ENCODE peak calls at places on chromosomes 4 and X, in eight cellular contexts. G is mucosa of descending colon, D is cardiac fibroblast, M is GM12865, V is endothelial cell, S is kidney, C is fibroblast of the aortic adventitia, U is lower lobe of right lung. O is an unnamed sample.

GRCh38 chr4:129240816-129241215 is 144.9 kb downstream of the C4orf33 start:
- DNase-seq in G (peak), D (no peak), M (no peak), V (no peak), S (no peak), C (no peak), U (no peak), O (no peak)

GRCh38 chr4:128606173-128606572 is 203.3 kb upstream of the JADE1 start:
- DNase-seq in G (no peak), D (no peak), M (no peak), V (no peak), S (no peak), C (peak), U (no peak), O (no peak)

GRCh38 chrX:30577362-30577961 is at the start of gene TASL:
- DNase-seq in G (peak), D (no peak), M (peak), V (no peak), S (no peak), C (no peak), U (peak), O (no peak)

GRCh38 chr4:48722509-48723446 is 57.3 kb downstream of the FRYL start:
- DNase-seq in G (no peak), D (peak), M (no peak), V (no peak), S (no peak), C (peak), U (no peak), O (no peak)

GRCh38 chr4:149754526-149754925 is 61.1 kb downstream of the IQCM start:
- DNase-seq in G (no peak), D (peak), M (no peak), V (no peak), S (no peak), C (peak), U (no peak), O (no peak)

GRCh38 chrX:22041931-22042530 is 9.9 kb downstream of the PHEX start:
- DNase-seq in G (no peak), D (no peak), M (no peak), V (no peak), S (no peak), C (no peak), U (no peak), O (peak)

GRCh38 chrX:136694491-136695087 is 46.6 kb downstream of the CD40LG start:
- DNase-seq in G (no peak), D (peak), M (peak), V (no peak), S (no peak), C (peak), U (no peak), O (peak)

GRCh38 chr4:80840396-80840795 is 190.1 kb upstream of the BMP3 start:
- DNase-seq in G (no peak), D (no peak), M (no peak), V (no peak), S (no peak), C (peak), U (no peak), O (no peak)

GRCh38 chr4:158996669-158997074 is 106.2 kb upstream of the RAPGEF2 start:
- DNase-seq in G (no peak), D (peak), M (no peak), V (no peak), S (no peak), C (peak), U (no peak), O (no peak)

GRCh38 chrX:47501226-47502071 is 18.4 kb upstream of the ZNF41 start:
- DNase-seq in G (no peak), D (peak), M (peak), V (no peak), S (no peak), C (peak), U (no peak), O (no peak)

GRCh38 chrX:23849241-23849640 is 58.5 kb downstream of the APOO start:
- DNase-seq in G (no peak), D (no peak), M (no peak), V (no peak), S (no peak), C (no peak), U (no peak), O (no peak)

GRCh38 chr4:179738822-179739221 is 2296.6 kb upstream of the AGA start:
- DNase-seq in G (no peak), D (no peak), M (no peak), V (no peak), S (no peak), C (no peak), U (no peak), O (no peak)

GRCh38 chr4:33411182-33411581 is 2691.0 kb downstream of the PCDH7 start:
- DNase-seq in G (no peak), D (peak), M (no peak), V (no peak), S (no peak), C (peak), U (no peak), O (no peak)

GRCh38 chrX:14913241-14913640 is 40.0 kb downstream of the MOSPD2 start:
- DNase-seq in G (no peak), D (peak), M (no peak), V (no peak), S (no peak), C (peak), U (no peak), O (no peak)

GRCh38 chr4:82352118-82352824 is 21.5 kb downstream of the HNRNPD start:
- DNase-seq in G (no peak), D (no peak), M (no peak), V (no peak), S (no peak), C (no peak), U (no peak), O (no peak)

GRCh38 chrX:31543565-31544125 is 471.8 kb upstream of the FTHL17 start:
- DNase-seq in G (no peak), D (no peak), M (no peak), V (no peak), S (no peak), C (peak), U (no peak), O (no peak)

GRCh38 chr4:24971192-24971591 is 58.4 kb upstream of the CCDC149 start:
- DNase-seq in G (no peak), D (no peak), M (no peak), V (no peak), S (peak), C (no peak), U (no peak), O (no peak)

GRCh38 chr4:1721666-1722550 is 587 bp downstream of the TACC3 start:
- DNase-seq in G (peak), D (no peak), M (no peak), V (no peak), S (peak), C (no peak), U (peak), O (no peak)

GRCh38 chr4:75919914-75920313 is 17.7 kb upstream of the PPEF2 start:
- DNase-seq in G (peak), D (peak), M (no peak), V (no peak), S (no peak), C (peak), U (no peak), O (no peak)

GRCh38 chr4:140153419-140153743 is 603 bp downstream of the MAML3 start:
- DNase-seq in G (no peak), D (no peak), M (no peak), V (no peak), S (no peak), C (no peak), U (no peak), O (no peak)

GRCh38 chr4:186472948-186473347 is 82.4 kb downstream of the MTNR1A start:
- DNase-seq in G (no peak), D (peak), M (no peak), V (no peak), S (no peak), C (peak), U (no peak), O (peak)

GRCh38 chr4:164571593-164572385 is 182.1 kb upstream of the SMIM31 start:
- DNase-seq in G (no peak), D (no peak), M (no peak), V (no peak), S (no peak), C (peak), U (no peak), O (no peak)

GRCh38 chrX:259692-260355 is 21.4 kb upstream of the PLCXD1 start:
- DNase-seq in G (no peak), D (no peak), M (no peak), V (no peak), S (peak), C (no peak), U (peak), O (no peak)

GRCh38 chrX:24146283-24146865 is 3.2 kb upstream of the ZFX start:
- DNase-seq in G (no peak), D (no peak), M (no peak), V (no peak), S (no peak), C (no peak), U (no peak), O (no peak)

GRCh38 chr4:182306792-182307507 is 63.7 kb downstream of the TENM3 start:
- DNase-seq in G (no peak), D (peak), M (peak), V (no peak), S (no peak), C (no peak), U (no peak), O (no peak)

GRCh38 chrX:119579414-119579813 is 5.1 kb downstream of the UBE2A start:
- DNase-seq in G (no peak), D (no peak), M (no peak), V (no peak), S (no peak), C (no peak), U (no peak), O (no peak)

GRCh38 chr4:88188738-88189417 is 30.4 kb upstream of the ABCG2 start:
- DNase-seq in G (no peak), D (no peak), M (no peak), V (no peak), S (no peak), C (no peak), U (no peak), O (no peak)

GRCh38 chr4:94306713-94307112 is 35.9 kb downstream of the HPGDS start:
- DNase-seq in G (no peak), D (peak), M (no peak), V (no peak), S (no peak), C (no peak), U (no peak), O (no peak)

GRCh38 chrX:153643431-153644351 is 3.3 kb upstream of the DUSP9 start:
- DNase-seq in G (no peak), D (no peak), M (no peak), V (no peak), S (peak), C (no peak), U (no peak), O (peak)

GRCh38 chr4:168514249-168514852 is 17.5 kb downstream of the PALLD start:
- DNase-seq in G (peak), D (peak), M (peak), V (no peak), S (no peak), C (peak), U (no peak), O (no peak)

GRCh38 chr4:8537041-8537461 is 43.1 kb upstream of the GPR78 start:
- DNase-seq in G (peak), D (peak), M (peak), V (no peak), S (no peak), C (peak), U (no peak), O (no peak)

GRCh38 chr4:10118355-10119004 is 1.9 kb upstream of the WDR1 start:
- DNase-seq in G (no peak), D (no peak), M (no peak), V (no peak), S (no peak), C (no peak), U (no peak), O (no peak)

GRCh38 chrX:70026112-70026850 is 23.5 kb downstream of the AWAT2 start:
- DNase-seq in G (no peak), D (peak), M (no peak), V (no peak), S (no peak), C (peak), U (no peak), O (no peak)

GRCh38 chr4:88765729-88766128 is 68.1 kb upstream of the NAP1L5 start:
- DNase-seq in G (no peak), D (peak), M (no peak), V (no peak), S (no peak), C (peak), U (no peak), O (no peak)

GRCh38 chrX:145817666-145818521 is at the start of gene SLITRK2:
- DNase-seq in G (no peak), D (no peak), M (no peak), V (peak), S (peak), C (no peak), U (no peak), O (peak)

GRCh38 chr4:10386044-10386443 is 71.2 kb downstream of the ZNF518B start:
- DNase-seq in G (no peak), D (no peak), M (no peak), V (no peak), S (no peak), C (no peak), U (no peak), O (no peak)

GRCh38 chr4:2243682-2244380 is 1.9 kb upstream of the HAUS3 start:
- DNase-seq in G (no peak), D (peak), M (peak), V (no peak), S (peak), C (peak), U (peak), O (peak)

GRCh38 chr4:166501941-166502382 is 628.9 kb downstream of the TLL1 start:
- DNase-seq in G (no peak), D (peak), M (peak), V (peak), S (no peak), C (peak), U (no peak), O (peak)

DNA sequence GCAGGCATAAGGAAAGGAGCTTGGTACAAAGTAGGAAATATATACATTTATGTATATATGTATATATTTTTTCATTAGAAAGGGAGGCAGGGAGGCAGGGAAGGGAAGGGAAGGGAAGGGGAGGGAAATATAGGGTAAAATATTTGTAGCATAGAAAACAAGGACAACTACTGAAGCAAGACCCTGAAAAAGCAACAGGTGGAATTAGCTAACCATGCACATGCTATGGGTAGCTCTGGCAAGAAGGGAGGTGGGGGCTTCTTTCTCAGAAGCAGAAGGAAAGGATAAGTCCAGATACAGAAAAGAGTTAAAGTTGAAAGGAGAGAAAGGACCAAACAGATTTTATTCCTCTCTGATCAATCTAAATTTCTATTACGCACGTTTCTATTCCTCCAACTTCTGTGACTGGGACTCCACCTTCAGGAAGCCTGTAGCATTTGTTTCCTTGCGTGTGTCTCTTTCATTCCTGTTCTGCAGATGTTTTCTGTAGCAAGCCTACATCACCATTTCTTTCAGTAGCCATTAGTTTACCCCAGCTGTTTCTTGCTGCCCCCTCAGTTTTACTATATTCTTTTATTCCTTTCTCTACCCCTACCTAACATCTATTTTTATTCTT is 82.9 kb downstream of the OR13H1 start:
- DNase-seq in G (no peak), D (peak), M (no peak), V (peak), S (no peak), C (peak), U (no peak), O (no peak)
- TF ChIP-seq CTCF in G (no peak), D (peak), M (no peak), V (no peak), S (no peak), C (peak), U (no peak), O (peak)

GRCh38 chr4:4595252-4595651 is 53.4 kb upstream of the STX18 start:
- DNase-seq in G (no peak), D (no peak), M (no peak), V (no peak), S (no peak), C (no peak), U (no peak), O (no peak)
- TF ChIP-seq CTCF in G (no peak), D (peak), M (no peak), V (peak), S (no peak), C (peak), U (no peak), O (no peak)

GRCh38 chrX:92231391-92231790 is 452.2 kb downstream of the PCDH11X start:
- DNase-seq in G (no peak), D (no peak), M (no peak), V (no peak), S (no peak), C (no peak), U (no peak), O (no peak)

GRCh38 chrX:92230628-92231027 is 451.5 kb downstream of the PCDH11X start:
- DNase-seq in G (no peak), D (no peak), M (no peak), V (no peak), S (no peak), C (no peak), U (no peak), O (no peak)

GRCh38 chrX:92232182-92232581 is 453.0 kb downstream of the PCDH11X start:
- DNase-seq in G (no peak), D (no peak), M (no peak), V (peak), S (no peak), C (no peak), U (no peak), O (no peak)
- TF ChIP-seq CTCF in G (no peak), D (no peak), M (peak), V (peak), S (no peak), C (peak), U (no peak), O (peak)

GRCh38 chr4:26474551-26474950 is 15.7 kb downstream of the CCKAR start:
- DNase-seq in G (no peak), D (no peak), M (no peak), V (no peak), S (no peak), C (no peak), U (no peak), O (no peak)
- TF ChIP-seq CTCF in G (no peak), D (no peak), M (no peak), V (no peak), S (no peak), C (no peak), U (no peak), O (no peak)

GRCh38 chr4:174156239-174156826 is 127.1 kb downstream of the FBXO8 start:
- DNase-seq in G (no peak), D (peak), M (peak), V (no peak), S (no peak), C (peak), U (no peak), O (no peak)
- TF ChIP-seq CTCF in G (no peak), D (peak), M (peak), V (peak), S (peak), C (peak), U (peak), O (peak)

GRCh38 chr4:56690393-56690971 is 9.4 kb upstream of the HOPX start:
- DNase-seq in G (no peak), D (no peak), M (no peak), V (no peak), S (no peak), C (no peak), U (no peak), O (no peak)
- TF ChIP-seq CTCF in G (no peak), D (no peak), M (no peak), V (no peak), S (no peak), C (no peak), U (no peak), O (no peak)

GRCh38 chr4:15396157-15396800 is 31.6 kb upstream of the C1QTNF7 start:
- DNase-seq in G (peak), D (peak), M (peak), V (peak), S (peak), C (peak), U (peak), O (peak)
- TF ChIP-seq CTCF in G (peak), D (peak), M (peak), V (peak), S (peak), C (peak), U (peak), O (peak)

GRCh38 chr4:97910005-97910404 is 233.3 kb downstream of the STPG2 start:
- DNase-seq in G (no peak), D (no peak), M (no peak), V (no peak), S (peak), C (no peak), U (no peak), O (no peak)
- TF ChIP-seq CTCF in G (no peak), D (peak), M (no peak), V (peak), S (no peak), C (no peak), U (no peak), O (no peak)

GRCh38 chr4:74158561-74159396 is 861 bp downstream of the MTHFD2L start:
- DNase-seq in G (no peak), D (peak), M (peak), V (no peak), S (no peak), C (peak), U (no peak), O (no peak)

GRCh38 chr4:74157116-74157742 is 689 bp upstream of the MTHFD2L start:
- DNase-seq in G (no peak), D (peak), M (no peak), V (no peak), S (no peak), C (peak), U (no peak), O (no peak)

GRCh38 chr4:74159397-74159709 is 1.4 kb downstream of the MTHFD2L start:
- DNase-seq in G (no peak), D (no peak), M (no peak), V (no peak), S (no peak), C (no peak), U (no peak), O (no peak)

GRCh38 chr4:74156521-74156920 is 1.4 kb upstream of the MTHFD2L start:
- DNase-seq in G (no peak), D (peak), M (no peak), V (no peak), S (no peak), C (no peak), U (no peak), O (no peak)

GRCh38 chr4:74157743-74158560 is at the start of gene MTHFD2L:
- DNase-seq in G (peak), D (peak), M (peak), V (peak), S (peak), C (peak), U (peak), O (peak)
- TF ChIP-seq CTCF in G (no peak), D (no peak), M (no peak), V (no peak), S (no peak), C (no peak), U (no peak), O (no peak)

DNA sequence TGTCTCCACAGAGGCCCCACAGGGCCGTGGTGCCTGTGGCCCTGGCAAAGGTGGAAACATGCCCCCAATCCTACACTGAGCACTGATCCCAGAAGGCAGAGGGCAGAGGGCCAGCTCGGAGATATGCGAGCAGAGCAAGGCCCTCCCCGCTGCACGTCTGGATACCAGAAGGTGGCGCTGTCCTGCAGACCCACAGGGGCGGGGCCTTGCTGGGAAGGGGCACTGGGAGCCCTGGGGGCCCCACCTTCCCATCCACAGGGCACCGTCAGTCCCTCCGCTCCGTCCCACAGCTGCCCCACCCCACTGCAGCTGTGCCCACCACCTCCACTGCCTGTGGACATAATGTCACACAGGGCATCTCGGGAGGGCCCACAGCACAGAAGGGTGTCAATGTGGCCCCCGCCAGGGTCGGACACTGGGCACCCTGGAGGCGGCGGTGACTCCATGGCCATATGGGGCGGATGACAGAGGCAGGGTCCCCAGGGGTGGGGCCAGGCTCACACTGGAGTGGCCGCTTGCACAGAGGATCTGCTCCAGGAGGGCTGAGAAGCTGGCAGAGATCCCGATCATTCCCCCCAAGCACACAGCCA is 4.9 kb downstream of the SLC49A3 start:
- DNase-seq in G (peak), D (peak), M (peak), V (peak), S (peak), C (peak), U (peak), O (peak)
- TF ChIP-seq CTCF in G (peak), D (peak), M (peak), V (peak), S (peak), C (peak), U (peak), O (peak)